ENCODE peak calls at places on chromosomes 5 and 9, in six cellular contexts. F is left ventricle myocardium inferior; P is SK-N-SH; B is Caco-2; O is CD8-positive, alpha-beta T cell; J is mucosa of descending colon. E is an unnamed sample.

GRCh38 chr9:96383165-96383939 is at the start of gene SLC35D2:
- DNase-seq in F (peak; percentile 71), P (peak; percentile 93), B (peak; percentile 88), O (peak; percentile 1), J (peak; percentile 85), E (peak; percentile 29)

GRCh38 chr5:169960659-169961058 is 19.6 kb downstream of the INSYN2B start:
- DNase-seq in F (no peak), P (no peak), B (no peak), O (no peak), J (no peak), E (no peak)

GRCh38 chr5:132774406-132774805 is 2.6 kb downstream of the SEPTIN8 start:
- DNase-seq in F (no peak), P (no peak), B (no peak), O (no peak), J (no peak), E (no peak)

GRCh38 chr9:124465736-124466135 is 15.5 kb downstream of the ADGRD2 start:
- DNase-seq in F (no peak), P (no peak), B (no peak), O (no peak), J (no peak), E (no peak)

GRCh38 chr9:22170990-22171663 is 162.0 kb upstream of the CDKN2B start:
- DNase-seq in F (no peak), P (no peak), B (no peak), O (no peak), J (no peak), E (no peak)

GRCh38 chr5:52743970-52744369 is 43.7 kb upstream of the ITGA1 start:
- DNase-seq in F (no peak), P (no peak), B (no peak), O (peak; percentile 27), J (peak; percentile 11), E (no peak)

GRCh38 chr5:61167382-61167781 is 5.1 kb upstream of the SMIM15 start:
- DNase-seq in F (no peak), P (peak; percentile 43), B (peak; percentile 12), O (no peak), J (peak; percentile 35), E (peak; percentile 16)

GRCh38 chr5:77995793-77996409 is 219.8 kb upstream of the TBCA start:
- DNase-seq in F (no peak), P (no peak), B (no peak), O (no peak), J (no peak), E (no peak)

GRCh38 chr5:64000096-64000495 is 37.9 kb upstream of the HTR1A start:
- DNase-seq in F (no peak), P (no peak), B (no peak), O (no peak), J (no peak), E (no peak)

GRCh38 chr9:35904966-35905781 is 828 bp upstream of the HRCT1 start:
- DNase-seq in F (no peak), P (no peak), B (no peak), O (no peak), J (peak; percentile 75), E (no peak)

GRCh38 chr9:88583901-88584596 is 49.1 kb downstream of the NXNL2 start:
- DNase-seq in F (no peak), P (no peak), B (no peak), O (no peak), J (no peak), E (no peak)

GRCh38 chr9:15572200-15572599 is 19.4 kb downstream of the CCDC171 start:
- DNase-seq in F (no peak), P (no peak), B (no peak), O (no peak), J (no peak), E (no peak)

GRCh38 chr5:97764700-97765099 is 581.7 kb upstream of the RIOK2 start:
- DNase-seq in F (no peak), P (no peak), B (no peak), O (no peak), J (no peak), E (no peak)

GRCh38 chr9:134168731-134169130 is 4.4 kb upstream of the RNU6ATAC start:
- DNase-seq in F (no peak), P (no peak), B (no peak), O (no peak), J (no peak), E (no peak)

GRCh38 chr9:79638806-79639205 is 67.0 kb downstream of the TLE4 start:
- DNase-seq in F (no peak), P (no peak), B (no peak), O (no peak), J (no peak), E (no peak)

GRCh38 chr5:7849531-7850240 is 1.2 kb downstream of the CFAP90 start:
- DNase-seq in F (no peak), P (peak; percentile 78), B (peak; percentile 57), O (no peak), J (peak; percentile 10), E (peak; percentile 44)

GRCh38 chr5:80059354-80059980 is 24.3 kb downstream of the THBS4 start:
- DNase-seq in F (no peak), P (no peak), B (no peak), O (no peak), J (no peak), E (no peak)

GRCh38 chr5:169295241-169295747 is 5.6 kb downstream of the SLIT3 start:
- DNase-seq in F (no peak), P (no peak), B (no peak), O (no peak), J (no peak), E (no peak)

GRCh38 chr9:117671468-117671867 is 32.7 kb upstream of the TLR4 start:
- DNase-seq in F (no peak), P (no peak), B (no peak), O (no peak), J (no peak), E (no peak)

GRCh38 chr5:54803381-54804025 is 181.9 kb downstream of the ESM1 start:
- DNase-seq in F (no peak), P (no peak), B (no peak), O (no peak), J (no peak), E (no peak)

GRCh38 chr5:11595045-11595444 is 309.2 kb downstream of the CTNND2 start:
- DNase-seq in F (no peak), P (no peak), B (peak; percentile 12), O (no peak), J (no peak), E (no peak)

GRCh38 chr9:133355881-133356357 is 368 bp downstream of the SURF1 start:
- DNase-seq in F (no peak), P (no peak), B (no peak), O (no peak), J (no peak), E (no peak)

GRCh38 chr5:963673-964531 is 44.7 kb upstream of the NKD2 start:
- DNase-seq in F (peak; percentile 68), P (peak; percentile 80), B (no peak), O (no peak), J (no peak), E (no peak)

GRCh38 chr5:134132372-134133212 is 18.1 kb downstream of the TCF7 start:
- DNase-seq in F (peak; percentile 9), P (no peak), B (no peak), O (peak; percentile 72), J (peak; percentile 35), E (no peak)

GRCh38 chr5:54738118-54738972 is 220.8 kb downstream of the SNX18 start:
- DNase-seq in F (peak; percentile 77), P (no peak), B (no peak), O (no peak), J (peak; percentile 56), E (no peak)

GRCh38 chr9:33737811-33738606 is 57.4 kb upstream of the PRSS3 start:
- DNase-seq in F (peak; percentile 22), P (peak; percentile 59), B (peak; percentile 72), O (no peak), J (peak; percentile 75), E (peak; percentile 17)

GRCh38 chr9:23492126-23493002 is 333.7 kb downstream of the ELAVL2 start:
- DNase-seq in F (no peak), P (peak; percentile 46), B (peak; percentile 32), O (no peak), J (peak; percentile 27), E (no peak)

GRCh38 chr9:137793196-137793841 is 84.3 kb upstream of the CACNA1B start:
- DNase-seq in F (no peak), P (no peak), B (no peak), O (no peak), J (no peak), E (no peak)
- H3K36me3 ChIP-seq in F (peaks cover 78% of the 10 kb centered on the region), P (peaks cover 46% of the 10 kb centered on the region), B (no peaks in the 10 kb centered on the region), O (peaks cover 37% of the 10 kb centered on the region), J (peaks cover 3% of the 10 kb centered on the region), E (no peaks in the 10 kb centered on the region)

DNA sequence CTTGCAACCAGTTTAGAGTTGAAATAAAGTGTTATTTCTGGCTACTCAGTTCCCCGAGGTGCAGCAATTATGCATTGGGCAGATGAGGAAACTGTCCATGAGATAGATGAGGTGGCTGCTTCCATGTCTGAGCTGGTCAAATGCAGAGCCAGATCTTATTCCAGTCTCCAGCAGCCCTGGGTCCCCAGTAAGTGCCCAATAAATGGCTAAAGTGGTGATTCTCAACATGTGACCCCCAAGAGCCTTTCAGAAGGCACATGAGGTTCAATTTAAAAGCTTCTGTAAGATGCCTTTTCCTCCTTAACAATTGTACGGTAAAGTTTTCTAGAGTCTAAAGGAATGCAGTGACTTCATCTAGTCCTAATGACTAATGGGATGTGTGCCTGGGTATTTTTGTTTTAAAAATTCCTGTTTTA is 17.5 kb downstream of the ATOX1 start:
- DNase-seq in F (no peak), P (no peak), B (no peak), O (no peak), J (no peak), E (no peak)
- H3K4me3 ChIP-seq in F (peak overlapping the region; percentile 26), P (no peak overlapping the region), B (no peak overlapping the region), O (no peak overlapping the region), J (no peak overlapping the region), E (no peak overlapping the region)

GRCh38 chr9:131138676-131139075 is 13.3 kb downstream of the NUP214 start:
- DNase-seq in F (no peak), P (no peak), B (no peak), O (no peak), J (no peak), E (no peak)
- H3K36me3 ChIP-seq in F (peaks cover 94% of the 10 kb centered on the region), P (peaks cover 76% of the 10 kb centered on the region), B (peaks cover 1% of the 10 kb centered on the region), O (peaks cover 70% of the 10 kb centered on the region), J (peaks cover 38% of the 10 kb centered on the region), E (peaks cover 7% of the 10 kb centered on the region)

DNA sequence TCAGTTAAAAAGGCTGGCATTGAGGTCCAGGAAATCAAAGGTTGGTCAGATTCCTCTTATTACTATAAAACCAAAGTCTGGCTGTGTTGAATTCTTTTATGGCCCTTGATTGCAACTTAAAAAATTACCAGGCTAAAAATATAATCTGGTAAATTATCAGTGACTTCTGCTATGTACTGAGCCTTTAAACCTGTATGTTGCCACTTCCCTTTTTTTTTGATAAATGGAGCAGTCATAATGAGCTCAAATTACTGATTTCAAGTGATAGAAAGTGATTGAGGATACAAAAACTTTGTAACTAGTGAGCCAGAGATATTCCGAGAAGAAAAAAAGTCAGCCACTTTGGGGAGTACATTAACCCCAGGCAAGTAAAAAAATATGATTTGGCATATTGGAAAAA is 100.1 kb downstream of the GIN1 start:
- DNase-seq in F (no peak), P (no peak), B (no peak), O (no peak), J (no peak), E (no peak)
- H3K4me3 ChIP-seq in F (no peak overlapping the region), P (no peak overlapping the region), B (no peak overlapping the region), O (no peak overlapping the region), J (no peak overlapping the region), E (no peak overlapping the region)